ENCODE peak calls at places on chromosomes 3 and 15, in seven cellular contexts. R, T, V, U, C, H and S are unnamed samples.

GRCh38 chr3:195080125-195080524 is 190.8 kb downstream of the XXYLT1 start:
- DNase-seq in R (no peak), T (no peak), V (no peak), U (peak; percentile 11), C (no peak), H (no peak), S (no peak)

GRCh38 chr3:55521086-55522060 is 34.3 kb upstream of the WNT5A start:
- DNase-seq in R (no peak), T (peak; percentile 60), V (no peak), U (no peak), C (no peak), H (peak; percentile 52), S (no peak)

GRCh38 chr3:61414456-61414855 is 146.9 kb upstream of the PTPRG start:
- DNase-seq in R (no peak), T (no peak), V (no peak), U (no peak), C (no peak), H (no peak), S (no peak)

GRCh38 chr3:141556034-141556433 is 69.2 kb downstream of the RASA2 start:
- DNase-seq in R (no peak), T (no peak), V (peak; percentile 19), U (no peak), C (no peak), H (no peak), S (no peak)

GRCh38 chr3:188185717-188186236 is 31.8 kb downstream of the LPP start:
- DNase-seq in R (no peak), T (no peak), V (no peak), U (no peak), C (no peak), H (no peak), S (no peak)

GRCh38 chr15:41896566-41896965 is 2.7 kb upstream of the SPTBN5 start:
- DNase-seq in R (no peak), T (no peak), V (no peak), U (no peak), C (no peak), H (no peak), S (no peak)

GRCh38 chr15:68993276-68993675 is 21.2 kb upstream of the NOX5 start:
- DNase-seq in R (no peak), T (no peak), V (no peak), U (no peak), C (no peak), H (no peak), S (no peak)

GRCh38 chr3:158701666-158702065 is 29.2 kb upstream of the LXN start:
- DNase-seq in R (no peak), T (no peak), V (no peak), U (no peak), C (no peak), H (peak; percentile 40), S (no peak)

GRCh38 chr3:184171562-184171961 is 3.1 kb upstream of the AP2M1 start:
- DNase-seq in R (no peak), T (no peak), V (no peak), U (no peak), C (no peak), H (no peak), S (no peak)

GRCh38 chr3:141939759-141940158 is 63.3 kb downstream of the ATP1B3 start:
- DNase-seq in R (no peak), T (no peak), V (no peak), U (no peak), C (no peak), H (no peak), S (no peak)

GRCh38 chr3:71579934-71580318 is 3.6 kb downstream of the FOXP1 start:
- DNase-seq in R (no peak), T (no peak), V (no peak), U (no peak), C (no peak), H (no peak), S (no peak)

GRCh38 chr3:63896332-63897034 is 15.7 kb downstream of the SCAANT1 start:
- DNase-seq in R (no peak), T (no peak), V (no peak), U (no peak), C (no peak), H (no peak), S (no peak)

GRCh38 chr3:148903022-148903442 is 37.9 kb downstream of the CPA3 start:
- DNase-seq in R (no peak), T (no peak), V (no peak), U (no peak), C (no peak), H (peak; percentile 48), S (no peak)

GRCh38 chr3:66393486-66394260 is 107.1 kb downstream of the LRIG1 start:
- DNase-seq in R (no peak), T (peak; percentile 32), V (no peak), U (no peak), C (no peak), H (no peak), S (no peak)

GRCh38 chr3:187669675-187670504 is at the start of gene SST:
- DNase-seq in R (no peak), T (no peak), V (peak; percentile 11), U (no peak), C (no peak), H (peak; percentile 56), S (no peak)

GRCh38 chr3:56468184-56469106 is at the start of gene ERC2:
- DNase-seq in R (no peak), T (no peak), V (no peak), U (peak; percentile 85), C (no peak), H (peak; percentile 3), S (peak; percentile 4)

GRCh38 chr3:186854146-186854545 is 11.6 kb downstream of the ADIPOQ start:
- DNase-seq in R (no peak), T (no peak), V (no peak), U (no peak), C (no peak), H (no peak), S (no peak)

GRCh38 chr15:98443483-98443882 is 204.9 kb upstream of the IGF1R start:
- DNase-seq in R (no peak), T (no peak), V (no peak), U (no peak), C (no peak), H (no peak), S (no peak)